ENCODE peak calls at places on chromosomes 11 and 22, in seven cellular contexts. J, D, Y, F, Z, I and U are unnamed samples.
A peak's percentile ranks its signal among the peaks of the same experiment; 100 is the strongest.

GRCh38 chr11:76653674-76654309 is 16.8 kb downstream of the LRRC32 start:
- DNase-seq in Z (no peak), I (peak; percentile 84), D (no peak), F (no peak), J (no peak), Y (no peak), U (no peak)

GRCh38 chr11:122207921-122208764 is 92.1 kb upstream of the BLID start:
- DNase-seq in D (no peak), F (no peak), Z (no peak), J (no peak), I (no peak), Y (no peak), U (no peak)

GRCh38 chr11:64675417-64676252 is 47.4 kb downstream of the NRXN2 start:
- DNase-seq in D (no peak), J (peak; percentile 98), F (peak; percentile 41), Z (no peak), Y (no peak), I (peak; percentile 82), U (peak; percentile 42)

GRCh38 chr11:111977141-111978027 is 40.2 kb downstream of the DIXDC1 start:
- DNase-seq in F (peak; percentile 66), D (peak; percentile 35), I (peak; percentile 89), Z (no peak), Y (no peak), J (no peak), U (peak; percentile 71)

GRCh38 chr11:107732327-107733051 is 20.6 kb upstream of the SLN start:
- DNase-seq in Z (no peak), F (no peak), J (no peak), Y (no peak), D (no peak), I (no peak), U (no peak)

GRCh38 chr11:118618115-118618990 is 10.9 kb downstream of the PHLDB1 start:
- DNase-seq in Z (no peak), F (no peak), I (peak; percentile 90), D (no peak), J (no peak), Y (no peak), U (peak; percentile 82)

GRCh38 chr22:41589260-41589600 is 410 bp downstream of the PMM1 start:
- DNase-seq in F (peak; percentile 40), D (no peak), I (peak; percentile 75), Y (no peak), J (peak; percentile 48), Z (no peak), U (no peak)

GRCh38 chr11:3170756-3171670 is 5.9 kb upstream of the OSBPL5 start:
- DNase-seq in Z (no peak), J (no peak), D (no peak), Y (no peak), F (no peak), I (no peak), U (no peak)

GRCh38 chr22:47322854-47323253 is 560.4 kb downstream of the TBC1D22A start:
- DNase-seq in J (no peak), F (no peak), Z (no peak), Y (no peak), D (no peak), I (no peak), U (no peak)

GRCh38 chr11:103016031-103016430 is 60.5 kb upstream of the MMP13 start:
- DNase-seq in Z (no peak), F (no peak), J (no peak), Y (no peak), I (no peak), D (no peak), U (no peak)

GRCh38 chr22:33380789-33381530 is 322.8 kb upstream of the SYN3 start:
- DNase-seq in Y (no peak), I (no peak), Z (no peak), D (no peak), F (no peak), J (peak; percentile 62), U (no peak)

GRCh38 chr11:83024270-83024854 is 47.3 kb downstream of the RAB30 start:
- DNase-seq in Y (no peak), F (no peak), Z (no peak), J (no peak), I (no peak), D (no peak), U (no peak)

GRCh38 chr22:49393526-49393925 is 434.1 kb downstream of the BRD1 start:
- DNase-seq in D (no peak), Z (no peak), Y (no peak), F (no peak), J (no peak), I (peak; percentile 32), U (no peak)

GRCh38 chr22:19688301-19689290 is 25.7 kb upstream of the SEPTIN5 start:
- DNase-seq in I (no peak), D (no peak), J (peak; percentile 82), Y (no peak), F (no peak), Z (no peak), U (no peak)

GRCh38 chr11:113349528-113349927 is 35.1 kb downstream of the TTC12 start:
- DNase-seq in Y (no peak), I (no peak), F (no peak), J (no peak), Z (no peak), D (no peak), U (no peak)

GRCh38 chr11:67532889-67533288 is 9.6 kb upstream of the CABP2 start:
- DNase-seq in Z (no peak), J (no peak), F (no peak), I (no peak), D (no peak), Y (no peak), U (no peak)

GRCh38 chr11:8233691-8234424 is 29.8 kb downstream of the LMO1 start:
- DNase-seq in J (no peak), Y (no peak), I (no peak), Z (no peak), F (no peak), D (no peak), U (no peak)

GRCh38 chr11:66328036-66328306 is 8.3 kb downstream of the RIN1 start:
- DNase-seq in F (no peak), I (no peak), J (no peak), Y (no peak), Z (no peak), D (no peak), U (no peak)

GRCh38 chr11:44421090-44421675 is 111.2 kb upstream of the ALX4 start:
- DNase-seq in F (no peak), I (no peak), J (no peak), Y (no peak), D (no peak), Z (no peak), U (no peak)

GRCh38 chr11:128627666-128628342 is 40.4 kb upstream of the ETS1 start:
- DNase-seq in D (no peak), Z (no peak), F (no peak), I (no peak), J (peak; percentile 30), Y (no peak), U (no peak)

GRCh38 chr11:1228183-1228821 is 5.4 kb downstream of the MUC5B start:
- DNase-seq in Y (no peak), J (no peak), F (no peak), Z (no peak), I (peak; percentile 63), D (no peak), U (no peak)

GRCh38 chr11:75241036-75241905 is 697 bp downstream of the TPBGL start:
- DNase-seq in Y (peak; percentile 64), Z (peak; percentile 86), F (peak; percentile 44), J (peak; percentile 82), D (peak; percentile 92), I (peak; percentile 85), U (peak; percentile 54)

GRCh38 chr11:40986320-40986719 is 473.1 kb downstream of the LRRC4C start:
- DNase-seq in J (no peak), Y (no peak), Z (no peak), I (no peak), D (no peak), F (no peak), U (no peak)

GRCh38 chr11:8786933-8787332 is 104.3 kb downstream of the RPL27A start:
- DNase-seq in F (no peak), J (no peak), I (no peak), D (no peak), Z (no peak), Y (no peak), U (no peak)

GRCh38 chr11:36312593-36312990 is 16.5 kb downstream of the PRR5L start:
- DNase-seq in D (no peak), Z (no peak), Y (no peak), I (no peak), F (no peak), J (peak; percentile 90), U (no peak)

GRCh38 chr11:111419641-111420327 is 40.7 kb upstream of the POU2AF1 start:
- DNase-seq in J (no peak), I (peak; percentile 79), Z (no peak), Y (no peak), F (peak; percentile 77), D (no peak), U (peak; percentile 45)

GRCh38 chr11:87114093-87114492 is 76.4 kb downstream of the TMEM135 start:
- DNase-seq in D (no peak), Y (no peak), J (no peak), F (no peak), Z (no peak), I (no peak), U (no peak)

GRCh38 chr11:70038034-70038834 is 39.9 kb upstream of the ANO1 start:
- DNase-seq in J (peak; percentile 43), Y (no peak), D (no peak), Z (no peak), I (no peak), F (no peak), U (no peak)

GRCh38 chr11:75896843-75897419 is 81.9 kb downstream of the UVRAG start:
- DNase-seq in I (no peak), F (peak; percentile 22), Z (peak; percentile 28), J (peak; percentile 61), Y (peak; percentile 34), D (no peak), U (no peak)

GRCh38 chr11:118663929-118664328 is 15.5 kb downstream of the TREH start:
- DNase-seq in F (no peak), Z (no peak), J (no peak), Y (no peak), I (no peak), D (no peak), U (no peak)

GRCh38 chr11:12587333-12587997 is 86.8 kb upstream of the TEAD1 start:
- DNase-seq in Y (no peak), F (no peak), J (no peak), D (no peak), I (no peak), Z (no peak), U (no peak)

GRCh38 chr11:63020671-63021255 is 5.1 kb upstream of the SLC22A8 start:
- DNase-seq in I (no peak), F (peak; percentile 66), D (no peak), Z (no peak), Y (no peak), J (peak; percentile 41), U (no peak)

GRCh38 chr22:37336474-37337028 is 54.2 kb downstream of the CYTH4 start:
- DNase-seq in F (no peak), D (no peak), Z (no peak), I (no peak), Y (no peak), J (no peak), U (no peak)

GRCh38 chr11:19493446-19493845 is 219.2 kb upstream of the NAV2 start:
- DNase-seq in Z (no peak), D (no peak), Y (no peak), F (no peak), I (no peak), J (peak; percentile 14), U (no peak)

GRCh38 chr11:44989831-44990566 is 39.3 kb upstream of the TP53I11 start:
- DNase-seq in F (no peak), Y (no peak), Z (no peak), J (no peak), I (peak; percentile 86), D (no peak), U (no peak)

GRCh38 chr11:8933931-8934330 is 1.2 kb upstream of the C11orf16 start:
- DNase-seq in Y (no peak), F (no peak), Z (no peak), J (no peak), D (no peak), I (no peak), U (no peak)